ENCODE peak calls at places on chromosomes 5 and 9, in six cellular contexts. I is IMR-90, C is endodermal cell, Q is uterus, N is lower leg skin, K is transverse colon. F is an unnamed sample.
A peak's percentile ranks its signal among the peaks of the same experiment; 100 is the strongest.

GRCh38 chr5:112636751-112637150 is 100.9 kb upstream of the APC start:
- DNase-seq in N (no peak), C (no peak), I (no peak), Q (no peak), K (no peak), F (no peak)

GRCh38 chr9:128819716-128820664 is 1.7 kb downstream of the ENDOG start:
- DNase-seq in N (no peak), K (peak; percentile 47), I (no peak), Q (peak; percentile 64), C (no peak), F (peak; percentile 89)

GRCh38 chr5:147327421-147327820 is 92.6 kb downstream of the STK32A start:
- DNase-seq in C (no peak), K (no peak), I (no peak), Q (no peak), N (no peak), F (no peak)

GRCh38 chr5:132681476-132681831 is 7.7 kb downstream of the IL4 start:
- DNase-seq in K (no peak), C (no peak), Q (no peak), I (no peak), N (no peak), F (no peak)

GRCh38 chr5:115810776-115811175 is 5.7 kb downstream of the CDO1 start:
- DNase-seq in I (peak; percentile 60), Q (no peak), N (no peak), K (no peak), C (no peak), F (no peak)

GRCh38 chr9:130661461-130662098 is 2.8 kb upstream of the PRDM12 start:
- DNase-seq in K (no peak), N (no peak), I (no peak), C (peak; percentile 72), Q (no peak), F (no peak)

GRCh38 chr9:33425128-33425533 is 22.3 kb downstream of the AQP3 start:
- DNase-seq in K (no peak), C (no peak), N (no peak), I (no peak), Q (no peak), F (no peak)

GRCh38 chr5:27578280-27578679 is 539.9 kb upstream of the CDH9 start:
- DNase-seq in C (no peak), K (no peak), I (no peak), N (no peak), Q (no peak), F (no peak)

GRCh38 chr5:97923997-97924396 is 741.0 kb upstream of the RIOK2 start:
- DNase-seq in I (no peak), K (no peak), Q (no peak), C (no peak), N (no peak), F (no peak)

GRCh38 chr9:15834541-15834940 is 281.7 kb downstream of the CCDC171 start:
- DNase-seq in I (peak; percentile 29), N (no peak), Q (no peak), K (no peak), C (no peak), F (peak; percentile 44)

GRCh38 chr9:72899734-72900477 is 52.9 kb downstream of the ALDH1A1 start:
- DNase-seq in K (no peak), Q (no peak), C (no peak), N (no peak), I (no peak), F (no peak)

GRCh38 chr5:159208508-159209437 is 580 bp downstream of the RNF145 start:
- DNase-seq in I (peak; percentile 28), N (peak; percentile 91), K (peak; percentile 47), C (peak; percentile 81), Q (peak; percentile 34), F (peak; percentile 63)

GRCh38 chr9:95463145-95464060 is 53.4 kb downstream of the PTCH1 start:
- DNase-seq in C (no peak), Q (no peak), I (no peak), N (peak; percentile 69), K (no peak), F (no peak)

GRCh38 chr9:34508951-34509350 is 13.8 kb downstream of the ENHO start:
- DNase-seq in Q (peak; percentile 0), I (no peak), K (no peak), N (peak; percentile 49), C (no peak), F (no peak)

DNA sequence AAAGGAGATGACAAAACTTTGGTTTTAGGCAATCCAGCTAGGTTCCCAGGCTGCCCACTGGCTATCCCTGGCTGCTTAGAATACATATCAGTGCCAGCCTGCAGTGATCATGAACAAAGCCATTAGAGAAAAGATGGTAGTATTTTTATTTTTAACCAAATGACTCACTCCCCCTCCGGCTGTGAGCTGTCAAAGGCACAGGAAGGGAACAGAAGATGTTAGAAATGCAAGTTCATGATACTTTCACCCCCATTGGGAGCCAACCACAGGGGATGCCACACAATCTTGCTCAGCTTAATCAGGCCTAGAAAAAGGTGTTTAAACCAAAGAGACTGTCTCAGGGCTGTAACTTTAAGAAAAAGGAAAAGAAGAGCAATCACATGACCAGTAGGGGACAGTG is 70.3 kb upstream of the ASTN2 start:
- DNase-seq in N (no peak), I (no peak), Q (no peak), K (no peak), C (peak; percentile 65), F (no peak)
- TF ChIP-seq CTCF in N (no peak), I (no peak), Q (no peak), K (no peak), C (no peak), F (no peak)

GRCh38 chr5:110784901-110785300 is 46.1 kb downstream of the SLC25A46 start:
- DNase-seq in Q (no peak), K (no peak), N (no peak), I (peak; percentile 41), C (no peak), F (no peak)

GRCh38 chr5:110785356-110785755 is 46.5 kb downstream of the SLC25A46 start:
- DNase-seq in K (no peak), N (no peak), I (peak; percentile 60), Q (no peak), C (no peak), F (no peak)

DNA sequence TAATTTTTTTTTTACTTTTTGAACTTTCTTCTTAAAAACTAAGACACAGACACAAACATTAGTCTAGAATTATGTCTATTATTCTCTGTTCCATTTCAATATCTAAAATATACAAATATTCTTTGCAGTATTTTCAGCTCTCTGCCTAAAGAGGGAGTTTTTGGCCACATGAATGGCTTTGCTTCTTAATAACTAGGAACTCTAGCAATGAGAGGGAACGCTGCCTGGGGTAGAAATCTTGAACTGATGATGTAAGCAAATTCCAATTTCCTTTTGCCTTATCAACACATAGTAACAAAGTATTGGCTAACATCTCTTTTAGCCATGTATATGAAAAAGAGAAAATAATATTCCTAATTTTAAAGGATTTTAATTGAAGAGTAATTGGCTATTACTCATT is 51.9 kb downstream of the SLC25A46 start:
- DNase-seq in C (no peak), N (no peak), I (peak; percentile 82), K (no peak), Q (no peak), F (no peak)
- TF ChIP-seq CTCF in C (no peak), N (no peak), I (peak; percentile 63), K (no peak), Q (no peak), F (peak; percentile 28)

GRCh38 chr5:35242695-35243258 is 12.5 kb upstream of the PRLR start:
- DNase-seq in Q (no peak), C (no peak), K (peak; percentile 25), N (no peak), I (no peak), F (no peak)

GRCh38 chr5:35240892-35241291 is 10.6 kb upstream of the PRLR start:
- DNase-seq in Q (no peak), I (no peak), K (no peak), N (no peak), C (no peak), F (no peak)

GRCh38 chr5:35246928-35247644 is 16.8 kb upstream of the PRLR start:
- DNase-seq in Q (peak; percentile 57), N (peak; percentile 81), C (no peak), K (peak; percentile 41), I (no peak), F (no peak)

GRCh38 chr5:35246411-35246810 is 16.1 kb upstream of the PRLR start:
- DNase-seq in Q (no peak), K (peak; percentile 25), I (no peak), C (no peak), N (peak; percentile 60), F (no peak)

GRCh38 chr5:35244171-35244570 is 13.9 kb upstream of the PRLR start:
- DNase-seq in N (no peak), I (no peak), K (no peak), Q (no peak), C (no peak), F (no peak)
- TF ChIP-seq CTCF in N (no peak), I (no peak), K (no peak), Q (no peak), C (no peak), F (no peak)

DNA sequence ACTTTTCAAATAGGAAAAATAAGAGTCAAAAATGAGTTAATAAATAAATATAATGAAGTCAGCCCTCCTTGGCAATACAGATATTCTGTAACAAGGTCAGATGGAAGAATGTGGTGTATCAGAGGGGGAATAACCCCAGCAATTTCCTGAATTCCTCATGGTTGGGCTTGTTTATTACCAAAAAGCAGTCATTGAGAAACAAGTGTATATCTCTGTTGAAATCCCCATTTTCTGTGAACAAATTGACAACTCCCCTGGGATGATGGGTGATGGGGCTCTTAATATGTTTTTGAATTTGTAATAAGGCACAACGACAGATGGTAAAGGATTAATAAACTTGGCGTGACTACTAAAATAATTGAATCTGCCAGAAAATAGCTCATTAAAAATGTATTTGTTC is 34.1 kb downstream of the THBS4 start:
- DNase-seq in N (no peak), I (no peak), C (no peak), K (no peak), Q (no peak), F (no peak)
- TF ChIP-seq CTCF in N (no peak), I (no peak), C (no peak), K (no peak), Q (no peak), F (no peak)

GRCh38 chr9:117687532-117687931 is 16.7 kb upstream of the TLR4 start:
- DNase-seq in K (peak; percentile 73), N (no peak), C (peak; percentile 47), I (no peak), Q (no peak), F (no peak)
- TF ChIP-seq CTCF in K (no peak), N (no peak), C (no peak), I (no peak), Q (no peak), F (no peak)

GRCh38 chr9:7135735-7136134 is 378.0 kb downstream of the KDM4C start:
- DNase-seq in I (no peak), K (no peak), C (no peak), Q (no peak), N (no peak), F (no peak)

GRCh38 chr9:7140401-7140800 is 382.6 kb downstream of the KDM4C start:
- DNase-seq in C (no peak), I (no peak), K (no peak), Q (no peak), N (no peak), F (no peak)

GRCh38 chr9:7137040-7137439 is 379.3 kb downstream of the KDM4C start:
- DNase-seq in I (no peak), N (no peak), K (no peak), C (no peak), Q (no peak), F (no peak)

GRCh38 chr9:7139886-7140285 is 382.1 kb downstream of the KDM4C start:
- DNase-seq in I (no peak), K (no peak), N (no peak), Q (no peak), C (no peak), F (no peak)

GRCh38 chr9:7137571-7137970 is 379.8 kb downstream of the KDM4C start:
- DNase-seq in K (no peak), C (no peak), I (no peak), Q (no peak), N (no peak), F (no peak)
- TF ChIP-seq CTCF in K (no peak), C (no peak), I (no peak), Q (no peak), N (no peak), F (no peak)

F was measured in BE2C.